ENCODE peak calls at places on chromosomes 12 and 14, in eight cellular contexts. One of them, this sample, is unnamed.

GRCh38 chr12:29783773-29784666 is at the start of gene TMTC1:
- DNase-seq in thoracic aorta: no peak
- DNase-seq in CD8-positive, alpha-beta T cell: no peak
- DNase-seq in adrenal gland: peak; percentile 77
- DNase-seq in dorsolateral prefrontal cortex: peak; percentile 79
- DNase-seq in caudate nucleus: peak; percentile 81
- DNase-seq in brain microvascular endothelial cell: peak; percentile 29
- DNase-seq in esophagus squamous epithelium: no peak
- DNase-seq in this sample: no peak

GRCh38 chr14:100586520-100587247 is 533 bp downstream of the BEGAIN start:
- DNase-seq in thoracic aorta: no peak
- DNase-seq in CD8-positive, alpha-beta T cell: no peak
- DNase-seq in esophagus squamous epithelium: no peak
- DNase-seq in caudate nucleus: no peak
- DNase-seq in dorsolateral prefrontal cortex: peak; percentile 45
- DNase-seq in adrenal gland: no peak
- DNase-seq in brain microvascular endothelial cell: no peak
- DNase-seq in this sample: no peak

GRCh38 chr12:21989819-21990412 is 48.7 kb upstream of the ABCC9 start:
- DNase-seq in caudate nucleus: no peak
- DNase-seq in dorsolateral prefrontal cortex: no peak
- DNase-seq in thoracic aorta: no peak
- DNase-seq in esophagus squamous epithelium: no peak
- DNase-seq in CD8-positive, alpha-beta T cell: no peak
- DNase-seq in brain microvascular endothelial cell: peak; percentile 36
- DNase-seq in adrenal gland: peak; percentile 24
- DNase-seq in this sample: no peak

GRCh38 chr14:51805541-51805940 is 54.9 kb upstream of the GNG2 start:
- DNase-seq in caudate nucleus: no peak
- DNase-seq in adrenal gland: no peak
- DNase-seq in thoracic aorta: no peak
- DNase-seq in esophagus squamous epithelium: no peak
- DNase-seq in dorsolateral prefrontal cortex: no peak
- DNase-seq in CD8-positive, alpha-beta T cell: no peak
- DNase-seq in brain microvascular endothelial cell: no peak
- DNase-seq in this sample: no peak

GRCh38 chr12:94589591-94590001 is 60.8 kb downstream of the TMCC3 start:
- DNase-seq in CD8-positive, alpha-beta T cell: no peak
- DNase-seq in thoracic aorta: no peak
- DNase-seq in esophagus squamous epithelium: no peak
- DNase-seq in adrenal gland: no peak
- DNase-seq in brain microvascular endothelial cell: no peak
- DNase-seq in caudate nucleus: no peak
- DNase-seq in dorsolateral prefrontal cortex: no peak
- DNase-seq in this sample: no peak

GRCh38 chr14:52068741-52069616 is at the start of gene NID2:
- DNase-seq in brain microvascular endothelial cell: peak; percentile 92
- DNase-seq in thoracic aorta: no peak
- DNase-seq in caudate nucleus: peak; percentile 49
- DNase-seq in CD8-positive, alpha-beta T cell: peak; percentile 34
- DNase-seq in adrenal gland: peak; percentile 69
- DNase-seq in dorsolateral prefrontal cortex: peak; percentile 69
- DNase-seq in esophagus squamous epithelium: no peak
- DNase-seq in this sample: peak; percentile 48

GRCh38 chr12:44874981-44875416 is 1.1 kb downstream of the NELL2 start:
- DNase-seq in brain microvascular endothelial cell: no peak
- DNase-seq in CD8-positive, alpha-beta T cell: peak; percentile 28
- DNase-seq in dorsolateral prefrontal cortex: no peak
- DNase-seq in thoracic aorta: no peak
- DNase-seq in esophagus squamous epithelium: no peak
- DNase-seq in adrenal gland: no peak
- DNase-seq in caudate nucleus: no peak
- DNase-seq in this sample: no peak

GRCh38 chr14:74604896-74605295 is 7.1 kb downstream of the LTBP2 start:
- DNase-seq in caudate nucleus: no peak
- DNase-seq in brain microvascular endothelial cell: no peak
- DNase-seq in adrenal gland: no peak
- DNase-seq in dorsolateral prefrontal cortex: no peak
- DNase-seq in esophagus squamous epithelium: no peak
- DNase-seq in CD8-positive, alpha-beta T cell: no peak
- DNase-seq in thoracic aorta: no peak
- DNase-seq in this sample: no peak

GRCh38 chr12:131773582-131774221 is 54.5 kb upstream of the MMP17 start:
- DNase-seq in adrenal gland: no peak
- DNase-seq in caudate nucleus: no peak
- DNase-seq in CD8-positive, alpha-beta T cell: no peak
- DNase-seq in dorsolateral prefrontal cortex: no peak
- DNase-seq in brain microvascular endothelial cell: no peak
- DNase-seq in thoracic aorta: no peak
- DNase-seq in esophagus squamous epithelium: no peak
- DNase-seq in this sample: no peak

GRCh38 chr12:105337391-105337790 is 6.9 kb downstream of the C12orf75 start:
- DNase-seq in dorsolateral prefrontal cortex: no peak
- DNase-seq in thoracic aorta: no peak
- DNase-seq in brain microvascular endothelial cell: no peak
- DNase-seq in adrenal gland: no peak
- DNase-seq in CD8-positive, alpha-beta T cell: no peak
- DNase-seq in esophagus squamous epithelium: no peak
- DNase-seq in caudate nucleus: no peak
- DNase-seq in this sample: no peak

GRCh38 chr14:103727313-103728000 is 11.8 kb downstream of the ZFYVE21 start:
- DNase-seq in CD8-positive, alpha-beta T cell: no peak
- DNase-seq in dorsolateral prefrontal cortex: no peak
- DNase-seq in thoracic aorta: no peak
- DNase-seq in brain microvascular endothelial cell: no peak
- DNase-seq in adrenal gland: no peak
- DNase-seq in caudate nucleus: peak; percentile 51
- DNase-seq in esophagus squamous epithelium: no peak
- DNase-seq in this sample: no peak

GRCh38 chr14:60161176-60162107 is 3.8 kb downstream of the DHRS7 start:
- DNase-seq in adrenal gland: peak; percentile 69
- DNase-seq in thoracic aorta: no peak
- DNase-seq in dorsolateral prefrontal cortex: no peak
- DNase-seq in esophagus squamous epithelium: no peak
- DNase-seq in CD8-positive, alpha-beta T cell: no peak
- DNase-seq in brain microvascular endothelial cell: no peak
- DNase-seq in caudate nucleus: no peak
- DNase-seq in this sample: no peak

GRCh38 chr12:66132408-66132807 is 1.9 kb upstream of the LLPH start:
- DNase-seq in adrenal gland: no peak
- DNase-seq in dorsolateral prefrontal cortex: no peak
- DNase-seq in thoracic aorta: no peak
- DNase-seq in brain microvascular endothelial cell: peak; percentile 89
- DNase-seq in CD8-positive, alpha-beta T cell: no peak
- DNase-seq in esophagus squamous epithelium: no peak
- DNase-seq in caudate nucleus: no peak
- DNase-seq in this sample: no peak

GRCh38 chr12:88185988-88186387 is 43.9 kb downstream of the TMTC3 start:
- DNase-seq in brain microvascular endothelial cell: peak; percentile 79
- DNase-seq in caudate nucleus: no peak
- DNase-seq in adrenal gland: no peak
- DNase-seq in CD8-positive, alpha-beta T cell: no peak
- DNase-seq in thoracic aorta: no peak
- DNase-seq in esophagus squamous epithelium: no peak
- DNase-seq in dorsolateral prefrontal cortex: no peak
- DNase-seq in this sample: no peak

DNA sequence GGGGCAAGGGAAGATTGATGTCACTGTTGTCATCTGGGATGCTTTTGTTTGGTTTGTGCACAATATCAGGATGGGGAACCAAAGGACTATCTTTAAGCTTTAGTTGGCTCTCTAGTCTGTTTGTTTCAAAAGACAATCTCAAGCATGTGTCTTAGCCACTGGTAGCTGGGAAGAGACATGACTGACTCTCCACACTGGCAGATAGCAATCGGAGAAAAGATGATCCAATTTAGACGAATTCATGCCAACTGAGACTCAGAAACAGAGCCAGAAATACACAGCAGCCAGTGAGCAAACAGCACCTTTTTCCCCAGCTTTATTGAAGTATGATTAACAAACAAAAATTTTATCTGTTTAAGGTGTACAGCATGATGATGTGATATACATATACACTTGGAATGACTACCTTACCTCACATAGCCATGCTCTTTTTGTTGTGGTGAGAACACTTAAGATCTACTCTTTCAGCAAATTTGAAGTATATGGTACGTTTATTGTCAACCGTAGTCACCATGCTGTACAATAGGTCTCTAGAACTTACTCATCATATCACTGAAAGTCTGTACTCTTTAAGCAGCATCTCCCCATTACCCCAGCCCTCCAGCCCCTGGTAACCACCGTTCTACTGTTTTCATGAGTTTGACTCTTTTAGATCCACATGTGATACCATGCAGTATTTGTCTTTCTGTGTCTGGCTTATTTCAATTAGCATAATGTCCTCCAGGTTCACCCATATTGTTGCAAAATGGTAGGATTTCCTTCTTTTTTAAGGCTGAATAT is 50.6 kb downstream of the DUSP16 start:
- DNase-seq in adrenal gland: no peak
- DNase-seq in thoracic aorta: no peak
- DNase-seq in CD8-positive, alpha-beta T cell: no peak
- DNase-seq in brain microvascular endothelial cell: no peak
- DNase-seq in caudate nucleus: no peak
- DNase-seq in esophagus squamous epithelium: no peak
- DNase-seq in dorsolateral prefrontal cortex: no peak
- DNase-seq in this sample: no peak
- H3K27ac ChIP-seq in adrenal gland: no peak overlapping the region
- H3K27ac ChIP-seq in thoracic aorta: no peak overlapping the region
- H3K27ac ChIP-seq in CD8-positive, alpha-beta T cell: no peak overlapping the region
- H3K27ac ChIP-seq in brain microvascular endothelial cell: no peak overlapping the region
- H3K27ac ChIP-seq in caudate nucleus: no peak overlapping the region
- H3K27ac ChIP-seq in esophagus squamous epithelium: no peak overlapping the region
- H3K27ac ChIP-seq in dorsolateral prefrontal cortex: peak overlapping the region; percentile 64
- H3K27ac ChIP-seq in this sample: peak overlapping the region; percentile 44

GRCh38 chr12:47586952-47587669 is 118.7 kb downstream of the RPAP3 start:
- DNase-seq in caudate nucleus: no peak
- DNase-seq in adrenal gland: no peak
- DNase-seq in esophagus squamous epithelium: no peak
- DNase-seq in dorsolateral prefrontal cortex: no peak
- DNase-seq in thoracic aorta: no peak
- DNase-seq in CD8-positive, alpha-beta T cell: no peak
- DNase-seq in brain microvascular endothelial cell: no peak
- DNase-seq in this sample: no peak

GRCh38 chr12:47590771-47591368 is 115.0 kb downstream of the RPAP3 start:
- DNase-seq in brain microvascular endothelial cell: no peak
- DNase-seq in esophagus squamous epithelium: no peak
- DNase-seq in dorsolateral prefrontal cortex: no peak
- DNase-seq in CD8-positive, alpha-beta T cell: no peak
- DNase-seq in thoracic aorta: no peak
- DNase-seq in caudate nucleus: no peak
- DNase-seq in adrenal gland: no peak
- DNase-seq in this sample: no peak

GRCh38 chr12:47591387-47591786 is 114.4 kb downstream of the RPAP3 start:
- DNase-seq in adrenal gland: no peak
- DNase-seq in thoracic aorta: no peak
- DNase-seq in brain microvascular endothelial cell: no peak
- DNase-seq in dorsolateral prefrontal cortex: no peak
- DNase-seq in esophagus squamous epithelium: no peak
- DNase-seq in caudate nucleus: no peak
- DNase-seq in CD8-positive, alpha-beta T cell: no peak
- DNase-seq in this sample: no peak

DNA sequence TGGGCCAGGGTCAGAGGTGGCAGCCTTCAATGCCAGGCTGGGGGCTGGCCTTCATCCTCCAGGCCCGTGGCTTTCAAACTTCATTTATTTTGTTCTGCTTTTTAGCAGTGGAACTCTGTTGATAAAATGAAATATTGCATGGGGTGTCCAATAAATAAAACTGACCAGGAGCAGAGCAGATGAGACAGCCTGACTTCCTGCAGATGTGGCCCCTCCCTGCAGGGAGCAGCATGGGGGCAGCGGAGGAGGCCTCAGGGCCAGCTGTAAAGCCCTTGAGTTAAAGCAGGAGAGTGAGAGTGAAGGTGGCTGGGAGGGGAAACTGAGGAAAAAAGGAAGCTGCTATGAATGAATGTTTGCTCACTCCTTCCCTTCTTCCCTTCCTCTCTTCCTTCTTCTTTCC is 120.3 kb downstream of the RPAP3 start:
- DNase-seq in caudate nucleus: no peak
- DNase-seq in adrenal gland: no peak
- DNase-seq in CD8-positive, alpha-beta T cell: no peak
- DNase-seq in dorsolateral prefrontal cortex: no peak
- DNase-seq in brain microvascular endothelial cell: no peak
- DNase-seq in thoracic aorta: no peak
- DNase-seq in esophagus squamous epithelium: no peak
- DNase-seq in this sample: no peak
- H3K27ac ChIP-seq in caudate nucleus: no peak overlapping the region
- H3K27ac ChIP-seq in adrenal gland: no peak overlapping the region
- H3K27ac ChIP-seq in CD8-positive, alpha-beta T cell: no peak overlapping the region
- H3K27ac ChIP-seq in dorsolateral prefrontal cortex: no peak overlapping the region
- H3K27ac ChIP-seq in brain microvascular endothelial cell: no peak overlapping the region
- H3K27ac ChIP-seq in thoracic aorta: no peak overlapping the region
- H3K27ac ChIP-seq in esophagus squamous epithelium: no peak overlapping the region
- H3K27ac ChIP-seq in this sample: no peak overlapping the region

GRCh38 chr12:53090559-53090958 is 6.9 kb upstream of the IGFBP6 start:
- DNase-seq in brain microvascular endothelial cell: no peak
- DNase-seq in adrenal gland: no peak
- DNase-seq in thoracic aorta: no peak
- DNase-seq in CD8-positive, alpha-beta T cell: no peak
- DNase-seq in esophagus squamous epithelium: no peak
- DNase-seq in caudate nucleus: no peak
- DNase-seq in dorsolateral prefrontal cortex: no peak
- DNase-seq in this sample: no peak
- H3K27ac ChIP-seq in brain microvascular endothelial cell: no peak overlapping the region
- H3K27ac ChIP-seq in adrenal gland: no peak overlapping the region
- H3K27ac ChIP-seq in thoracic aorta: no peak overlapping the region
- H3K27ac ChIP-seq in CD8-positive, alpha-beta T cell: no peak overlapping the region
- H3K27ac ChIP-seq in esophagus squamous epithelium: no peak overlapping the region
- H3K27ac ChIP-seq in caudate nucleus: no peak overlapping the region
- H3K27ac ChIP-seq in dorsolateral prefrontal cortex: no peak overlapping the region
- H3K27ac ChIP-seq in this sample: no peak overlapping the region

GRCh38 chr14:68792022-68792829 is 641 bp downstream of the ZFP36L1 start:
- DNase-seq in dorsolateral prefrontal cortex: no peak
- DNase-seq in brain microvascular endothelial cell: no peak
- DNase-seq in adrenal gland: peak; percentile 58
- DNase-seq in caudate nucleus: no peak
- DNase-seq in thoracic aorta: no peak
- DNase-seq in esophagus squamous epithelium: no peak
- DNase-seq in CD8-positive, alpha-beta T cell: peak; percentile 19
- DNase-seq in this sample: no peak
- H3K27ac ChIP-seq in dorsolateral prefrontal cortex: peak overlapping the region; percentile 96
- H3K27ac ChIP-seq in brain microvascular endothelial cell: peak overlapping the region; percentile 98
- H3K27ac ChIP-seq in adrenal gland: peak overlapping the region; percentile 100
- H3K27ac ChIP-seq in caudate nucleus: peak overlapping the region; percentile 91
- H3K27ac ChIP-seq in thoracic aorta: peak overlapping the region; percentile 100
- H3K27ac ChIP-seq in esophagus squamous epithelium: peak overlapping the region; percentile 99
- H3K27ac ChIP-seq in CD8-positive, alpha-beta T cell: peak overlapping the region; percentile 99
- H3K27ac ChIP-seq in this sample: peak overlapping the region; percentile 80

DNA sequence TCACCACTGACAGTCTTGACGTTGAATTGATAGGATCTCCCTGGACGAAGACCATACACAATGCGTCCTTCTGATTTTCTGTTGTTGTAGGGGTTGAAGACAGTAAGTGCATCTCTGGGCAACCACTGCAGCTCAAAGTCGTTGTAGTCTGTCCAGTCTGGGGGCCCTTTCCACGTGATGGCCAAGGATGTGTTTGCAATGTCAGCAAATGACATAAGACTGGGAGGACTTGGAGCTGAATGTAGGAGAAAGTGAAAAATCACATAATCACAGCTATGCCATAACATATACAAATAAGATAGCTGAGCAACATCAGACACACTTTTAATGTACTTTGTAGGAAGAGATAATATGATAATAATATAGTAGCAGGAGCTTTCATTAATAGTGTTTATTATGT is 77.8 kb downstream of the PTPRB start:
- DNase-seq in esophagus squamous epithelium: no peak
- DNase-seq in dorsolateral prefrontal cortex: no peak
- DNase-seq in thoracic aorta: no peak
- DNase-seq in brain microvascular endothelial cell: no peak
- DNase-seq in CD8-positive, alpha-beta T cell: no peak
- DNase-seq in caudate nucleus: no peak
- DNase-seq in adrenal gland: no peak
- DNase-seq in this sample: no peak
- H3K27ac ChIP-seq in esophagus squamous epithelium: no peak overlapping the region
- H3K27ac ChIP-seq in dorsolateral prefrontal cortex: peak overlapping the region; percentile 88
- H3K27ac ChIP-seq in thoracic aorta: no peak overlapping the region
- H3K27ac ChIP-seq in brain microvascular endothelial cell: no peak overlapping the region
- H3K27ac ChIP-seq in CD8-positive, alpha-beta T cell: no peak overlapping the region
- H3K27ac ChIP-seq in caudate nucleus: peak overlapping the region; percentile 93
- H3K27ac ChIP-seq in adrenal gland: no peak overlapping the region
- H3K27ac ChIP-seq in this sample: peak overlapping the region; percentile 88